ENCODE peak calls at places on chromosome 20, in four cellular contexts. T is AG10803, O is breast epithelium, X is uterus. H is an unnamed sample.

GRCh38 chr20:43959920-43960227 is 45.2 kb downstream of the TOX2 start:
- DNase-seq in X (no peak), T (no peak), O (no peak), H (no peak)

GRCh38 chr20:49446808-49447207 is 35.7 kb downstream of the KCNB1 start:
- DNase-seq in O (no peak), T (peak), X (peak), H (no peak)

GRCh38 chr20:44723391-44723790 is 8.2 kb downstream of the CCN5 start:
- DNase-seq in T (no peak), X (no peak), O (no peak), H (no peak)

GRCh38 chr20:53622247-53623114 is 28.8 kb upstream of the ZNF217 start:
- DNase-seq in O (no peak), X (no peak), T (peak), H (no peak)

GRCh38 chr20:59566631-59567524 is 37.5 kb upstream of the PHACTR3 start:
- DNase-seq in T (no peak), X (no peak), O (no peak), H (no peak)

GRCh38 chr20:46652699-46653098 is 1.4 kb upstream of the SLC13A3 start:
- DNase-seq in T (no peak), O (no peak), X (no peak), H (no peak)

GRCh38 chr20:16052406-16052805 is 520.8 kb downstream of the KIF16B start:
- DNase-seq in X (no peak), T (no peak), O (no peak), H (no peak)

GRCh38 chr20:4160761-4161305 is 145.5 kb upstream of the RNF24 start:
- DNase-seq in T (no peak), O (no peak), X (no peak), H (no peak)

GRCh38 chr20:12179692-12180091 is 262.0 kb downstream of the BTBD3 start:
- DNase-seq in O (no peak), T (no peak), X (no peak), H (no peak)

GRCh38 chr20:12823742-12824141 is 185.0 kb upstream of the SPTLC3 start:
- DNase-seq in O (no peak), X (no peak), T (no peak), H (no peak)

GRCh38 chr20:49104365-49104648 is 58.2 kb downstream of the CSE1L start:
- DNase-seq in X (no peak), T (no peak), O (no peak), H (no peak)

GRCh38 chr20:53298260-53298659 is 295.4 kb downstream of the ZNF217 start:
- DNase-seq in X (no peak), T (no peak), O (no peak), H (no peak)

GRCh38 chr20:19813839-19814238 is 55.8 kb downstream of the RIN2 start:
- DNase-seq in X (no peak), T (peak), O (no peak), H (no peak)

GRCh38 chr20:61871913-61872312 is 193.8 kb downstream of the TAF4 start:
- DNase-seq in O (no peak), T (no peak), X (no peak), H (no peak)

GRCh38 chr20:10610266-10610665 is 63.5 kb downstream of the JAG1 start:
- DNase-seq in O (no peak), X (no peak), T (peak), H (no peak)

GRCh38 chr20:53827292-53827995 is 233.8 kb upstream of the ZNF217 start:
- DNase-seq in O (no peak), T (no peak), X (no peak), H (no peak)

GRCh38 chr20:3753098-3753497 is 14.5 kb downstream of the ADISSP start:
- DNase-seq in T (peak), X (peak), O (no peak), H (no peak)

GRCh38 chr20:25090492-25091429 is 8.8 kb upstream of the VSX1 start:
- DNase-seq in T (no peak), O (no peak), X (no peak), H (no peak)

GRCh38 chr20:4014031-4014474 is 1.3 kb downstream of the RNF24 start:
- DNase-seq in O (no peak), X (peak), T (peak), H (no peak)

GRCh38 chr20:24756292-24757025 is 192.6 kb upstream of the CST7 start:
- DNase-seq in O (no peak), T (no peak), X (no peak), H (no peak)

GRCh38 chr20:43963872-43964791 is 49.5 kb downstream of the TOX2 start:
- DNase-seq in O (no peak), X (no peak), T (peak), H (no peak)

GRCh38 chr20:62489186-62489939 is 13.6 kb upstream of the GATA5 start:
- DNase-seq in T (no peak), X (no peak), O (no peak), H (no peak)

GRCh38 chr20:5078399-5078958 is 41.3 kb downstream of the PCNA start:
- DNase-seq in O (no peak), T (peak), X (peak), H (peak)

GRCh38 chr20:63947638-63948456 is 8.4 kb downstream of the UCKL1 start:
- DNase-seq in X (no peak), T (no peak), O (no peak), H (no peak)

GRCh38 chr20:61100489-61100888 is 151.6 kb upstream of the CDH4 start:
- DNase-seq in X (no peak), O (no peak), T (no peak), H (no peak)

GRCh38 chr20:25270829-25271251 is 23.0 kb downstream of the PYGB start:
- DNase-seq in O (no peak), X (peak), T (no peak), H (peak)

GRCh38 chr20:47740225-47741184 is 44.8 kb downstream of the SULF2 start:
- DNase-seq in O (no peak), X (no peak), T (no peak), H (no peak)

GRCh38 chr20:17678886-17679285 is 3.2 kb downstream of the RRBP1 start:
- DNase-seq in O (no peak), X (no peak), T (no peak), H (no peak)

GRCh38 chr20:5531318-5532081 is 214.7 kb upstream of the PROKR2 start:
- DNase-seq in X (no peak), O (no peak), T (peak), H (no peak)

GRCh38 chr20:19252670-19253120 is 40.3 kb downstream of the SLC24A3 start:
- DNase-seq in X (peak), O (no peak), T (peak), H (no peak)

GRCh38 chr20:5933802-5934436 is 16.4 kb downstream of the TRMT6 start:
- DNase-seq in O (no peak), X (no peak), T (no peak), H (no peak)

GRCh38 chr20:11849976-11850670 is 67.6 kb upstream of the BTBD3 start:
- DNase-seq in O (no peak), X (no peak), T (peak), H (no peak)

GRCh38 chr20:59441306-59441705 is 140.9 kb downstream of the EDN3 start:
- DNase-seq in X (no peak), O (no peak), T (no peak), H (no peak)

GRCh38 chr20:53935353-53936084 is 134.9 kb downstream of the BCAS1 start:
- DNase-seq in O (no peak), X (no peak), T (no peak), H (no peak)

GRCh38 chr20:708956-709355 is 33.4 kb upstream of the SCRT2 start:
- DNase-seq in O (no peak), T (no peak), X (no peak), H (no peak)

GRCh38 chr20:60395993-60396392 is 437.8 kb downstream of the CDH26 start:
- DNase-seq in X (no peak), O (no peak), T (no peak), H (no peak)

GRCh38 chr20:52454660-52455059 is 263.1 kb upstream of the ZFP64 start:
- DNase-seq in X (no peak), O (no peak), T (peak), H (no peak)

GRCh38 chr20:19934792-19935491 is 82.2 kb upstream of the NAA20 start:
- DNase-seq in T (no peak), O (peak), X (peak), H (peak)

GRCh38 chr20:44083220-44083933 is 103.6 kb downstream of the JPH2 start:
- DNase-seq in X (no peak), O (no peak), T (peak), H (no peak)

GRCh38 chr20:32507998-32508774 is 76.9 kb downstream of the NOL4L start:
- DNase-seq in O (no peak), X (no peak), T (no peak), H (no peak)

GRCh38 chr20:32510601-32511357 is 74.4 kb downstream of the NOL4L start:
- DNase-seq in T (no peak), X (no peak), O (no peak), H (no peak)

GRCh38 chr20:32508775-32509119 is 76.4 kb downstream of the NOL4L start:
- DNase-seq in X (no peak), O (no peak), T (no peak), H (no peak)

GRCh38 chr20:32510120-32510600 is 75.0 kb downstream of the NOL4L start:
- DNase-seq in T (no peak), X (no peak), O (no peak), H (no peak)

GRCh38 chr20:32509639-32510066 is 75.5 kb downstream of the NOL4L start:
- DNase-seq in T (no peak), X (no peak), O (no peak), H (no peak)
- TF ChIP-seq CTCF in T (no peak), X (no peak), O (no peak), H (no peak)

GRCh38 chr20:57959018-57959417 is 249.2 kb upstream of the PMEPA1 start:
- DNase-seq in X (peak), O (no peak), T (peak), H (no peak)
- TF ChIP-seq CTCF in X (no peak), O (no peak), T (no peak), H (no peak)

GRCh38 chr20:39216195-39216594 is 254.1 kb downstream of the DHX35 start:
- DNase-seq in T (no peak), X (no peak), O (no peak), H (no peak)
- TF ChIP-seq CTCF in T (no peak), X (no peak), O (no peak), H (no peak)

GRCh38 chr20:39264506-39265172 is 302.5 kb downstream of the DHX35 start:
- DNase-seq in X (peak), O (peak), T (peak), H (no peak)
- TF ChIP-seq CTCF in X (peak), O (peak), T (peak), H (peak)